ENCODE peak calls at places on chromosomes 11 and 22, in five cellular contexts. X, H, S, W and Z are unnamed samples.

GRCh38 chr22:45997775-45998637 is 21.0 kb upstream of the WNT7B start:
- DNase-seq in S (no peak), W (no peak), H (no peak), X (no peak), Z (no peak)

GRCh38 chr11:12808519-12808918 is 134.3 kb downstream of the TEAD1 start:
- DNase-seq in S (no peak), W (no peak), X (no peak), H (peak; percentile 75), Z (no peak)

GRCh38 chr11:79438631-79439429 is 2.0 kb downstream of the TENM4 start:
- DNase-seq in S (peak; percentile 9), H (peak; percentile 45), X (peak; percentile 18), W (peak; percentile 58), Z (peak; percentile 61)

GRCh38 chr11:67055812-67056211 is 835 bp upstream of the RHOD start:
- DNase-seq in W (no peak), X (no peak), H (no peak), S (no peak), Z (peak; percentile 86)

GRCh38 chr22:44729391-44730012 is 22.9 kb upstream of the ARHGAP8 start:
- DNase-seq in S (peak; percentile 66), X (no peak), W (no peak), H (peak; percentile 50), Z (peak; percentile 68)

GRCh38 chr11:283405-284080 is 5.3 kb downstream of the NLRP6 start:
- DNase-seq in S (peak; percentile 1), W (no peak), H (no peak), X (no peak), Z (no peak)

GRCh38 chr11:75536786-75537629 is 11.3 kb upstream of the GDPD5 start:
- DNase-seq in X (no peak), S (no peak), W (no peak), H (no peak), Z (no peak)

GRCh38 chr11:1992111-1992510 is 5.5 kb downstream of the H19 start:
- DNase-seq in W (no peak), S (no peak), H (no peak), X (no peak), Z (no peak)

GRCh38 chr11:66641834-66642233 is 3.3 kb downstream of the RBM4 start:
- DNase-seq in W (no peak), S (no peak), H (no peak), X (no peak), Z (no peak)

GRCh38 chr11:104146421-104146820 is 17.5 kb downstream of the PDGFD start:
- DNase-seq in X (no peak), W (no peak), H (no peak), S (no peak), Z (no peak)

GRCh38 chr11:71252434-71252781 is at the start of gene SHANK2:
- DNase-seq in W (peak; percentile 82), H (no peak), S (no peak), X (peak; percentile 61), Z (peak; percentile 83)

GRCh38 chr11:112961146-112961668 is at the start of gene NCAM1:
- DNase-seq in S (peak; percentile 88), X (peak; percentile 51), W (peak; percentile 98), H (peak; percentile 81), Z (peak; percentile 83)

GRCh38 chr11:65958306-65958705 is 3.2 kb upstream of the SART1 start:
- DNase-seq in H (no peak), X (no peak), S (no peak), W (no peak), Z (no peak)

GRCh38 chr22:29344137-29344536 is 28.6 kb upstream of the RASL10A start:
- DNase-seq in W (no peak), S (peak; percentile 57), X (peak; percentile 45), H (peak; percentile 96), Z (peak; percentile 61)

GRCh38 chr11:76124905-76125566 is 81.3 kb downstream of the WNT11 start:
- DNase-seq in H (no peak), W (no peak), S (no peak), X (no peak), Z (no peak)

GRCh38 chr11:77193915-77194830 is 66.1 kb downstream of the MYO7A start:
- DNase-seq in X (no peak), S (no peak), H (no peak), W (no peak), Z (no peak)

GRCh38 chr11:63978551-63979235 is 4.3 kb downstream of the COX8A start:
- DNase-seq in X (no peak), W (peak; percentile 53), S (no peak), H (no peak), Z (no peak)

GRCh38 chr11:43943931-43944751 is 1.7 kb downstream of the C11orf96 start:
- DNase-seq in S (no peak), W (peak; percentile 43), H (peak; percentile 63), X (no peak), Z (no peak)

GRCh38 chr22:43002198-43002577 is 12.8 kb downstream of the PACSIN2 start:
- DNase-seq in W (peak; percentile 36), X (no peak), S (no peak), H (peak; percentile 70), Z (no peak)

GRCh38 chr11:1719781-1720180 is 22.8 kb downstream of the KRTAP5-6 start:
- DNase-seq in W (no peak), S (no peak), H (no peak), X (no peak), Z (no peak)

GRCh38 chr11:70641366-70641765 is 243.0 kb downstream of the CTTN start:
- DNase-seq in W (no peak), H (no peak), S (no peak), X (no peak), Z (peak; percentile 20)

GRCh38 chr11:87722756-87723599 is 452.3 kb downstream of the RAB38 start:
- DNase-seq in S (peak; percentile 3), X (peak; percentile 40), W (peak; percentile 70), H (no peak), Z (peak; percentile 38)

GRCh38 chr11:120613264-120614226 is 102.0 kb downstream of the GRIK4 start:
- DNase-seq in W (no peak), X (no peak), S (no peak), H (no peak), Z (peak; percentile 26)

DNA sequence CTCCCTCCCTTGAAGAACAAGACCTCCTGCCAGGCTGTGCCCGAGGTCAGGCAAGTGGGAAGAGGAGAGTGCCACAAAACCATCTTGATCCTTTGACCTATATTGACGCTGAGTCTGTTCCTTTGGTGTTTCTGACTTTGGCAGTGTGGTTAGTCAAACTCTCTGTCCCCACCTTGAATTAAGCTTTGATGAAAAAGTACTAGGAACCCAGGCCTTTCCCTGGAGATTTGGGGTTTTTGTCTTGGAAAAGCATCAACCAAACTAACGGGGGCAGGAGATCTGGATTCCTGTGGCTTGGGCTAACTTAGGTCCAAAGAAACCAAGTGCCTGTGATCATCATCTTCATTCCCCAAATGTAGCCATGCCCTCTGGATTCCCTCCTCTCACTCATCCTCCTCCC is 40.4 kb downstream of the ARFGAP2 start:
- DNase-seq in S (no peak), X (no peak), H (no peak), W (no peak), Z (no peak)
- TF ChIP-seq CTCF in S (no peak), X (no peak), H (no peak), W (no peak), Z (no peak)

GRCh38 chr22:37804886-37805857 is 2.6 kb upstream of the GCAT start:
- DNase-seq in H (peak; percentile 85), S (peak; percentile 93), W (peak; percentile 84), X (peak; percentile 94), Z (peak; percentile 92)

GRCh38 chr22:37807410-37808293 is at the start of gene GCAT:
- DNase-seq in W (peak; percentile 99), S (peak; percentile 94), X (peak; percentile 96), H (peak; percentile 99), Z (peak; percentile 98)

GRCh38 chr22:37808294-37808657 is 542 bp downstream of the GCAT start:
- DNase-seq in W (peak; percentile 25), X (no peak), H (no peak), S (no peak), Z (no peak)

GRCh38 chr22:37805878-37806277 is 1.9 kb upstream of the GCAT start:
- DNase-seq in X (no peak), W (no peak), H (no peak), S (no peak), Z (no peak)

DNA sequence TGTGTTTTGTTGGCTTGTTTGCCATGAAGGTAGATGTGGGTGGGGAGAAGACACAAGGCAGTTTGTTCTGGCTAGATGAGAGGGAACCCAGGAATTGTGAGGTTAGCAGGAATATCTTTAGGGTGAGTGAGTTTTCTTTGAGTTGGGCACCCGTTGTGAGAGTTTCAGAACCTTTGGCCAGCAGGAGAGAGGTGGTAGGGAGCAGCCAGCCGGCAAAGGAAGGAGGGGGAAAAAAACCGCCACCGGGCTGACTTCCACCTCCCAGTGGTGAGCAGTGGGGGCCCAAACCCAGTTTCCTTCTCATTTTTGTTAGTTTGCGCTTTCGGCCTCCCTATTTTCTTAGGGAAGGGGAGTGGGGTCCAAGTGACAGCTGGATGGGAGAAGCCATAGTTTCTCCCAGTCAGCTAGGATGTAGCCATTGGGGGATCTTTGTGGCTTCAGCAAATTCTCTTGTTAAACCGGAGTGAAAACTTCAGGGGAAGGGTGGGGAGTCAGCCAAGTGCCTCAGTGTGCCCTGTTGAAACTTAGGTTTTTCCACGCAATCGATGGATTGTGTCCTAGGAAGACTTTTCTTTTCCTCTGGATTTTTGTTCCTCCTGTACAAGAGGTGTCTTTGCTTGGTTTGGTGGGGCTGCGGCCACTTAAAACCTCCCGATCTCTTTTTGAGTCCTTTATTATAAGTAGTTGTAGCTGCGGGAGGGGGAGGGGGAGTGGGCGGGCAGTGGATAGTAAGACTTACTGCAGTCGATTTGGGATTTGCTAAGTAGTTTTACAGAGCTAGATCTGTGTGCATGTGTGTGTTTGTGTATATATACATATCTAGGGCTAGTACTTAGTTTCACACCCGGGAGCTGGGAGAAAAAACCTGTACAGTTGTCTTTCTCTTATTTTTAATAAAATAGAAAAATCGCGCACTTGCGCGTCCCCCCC is 1.1 kb upstream of the GCAT start:
- DNase-seq in W (peak; percentile 47), S (no peak), X (no peak), H (peak; percentile 57), Z (peak; percentile 50)
- TF ChIP-seq CTCF in W (no peak), S (no peak), X (no peak), H (no peak), Z (no peak)

GRCh38 chr11:128468106-128468505 is 119.3 kb downstream of the ETS1 start:
- DNase-seq in H (no peak), X (no peak), S (no peak), W (no peak), Z (no peak)

GRCh38 chr11:128469220-128469619 is 118.1 kb downstream of the ETS1 start:
- DNase-seq in H (no peak), S (no peak), X (peak; percentile 53), W (no peak), Z (no peak)

GRCh38 chr11:128467041-128467440 is 120.3 kb downstream of the ETS1 start:
- DNase-seq in S (no peak), W (no peak), X (no peak), H (no peak), Z (no peak)

GRCh38 chr11:128465946-128466688 is 121.2 kb downstream of the ETS1 start:
- DNase-seq in S (peak; percentile 59), W (no peak), X (no peak), H (no peak), Z (no peak)

DNA sequence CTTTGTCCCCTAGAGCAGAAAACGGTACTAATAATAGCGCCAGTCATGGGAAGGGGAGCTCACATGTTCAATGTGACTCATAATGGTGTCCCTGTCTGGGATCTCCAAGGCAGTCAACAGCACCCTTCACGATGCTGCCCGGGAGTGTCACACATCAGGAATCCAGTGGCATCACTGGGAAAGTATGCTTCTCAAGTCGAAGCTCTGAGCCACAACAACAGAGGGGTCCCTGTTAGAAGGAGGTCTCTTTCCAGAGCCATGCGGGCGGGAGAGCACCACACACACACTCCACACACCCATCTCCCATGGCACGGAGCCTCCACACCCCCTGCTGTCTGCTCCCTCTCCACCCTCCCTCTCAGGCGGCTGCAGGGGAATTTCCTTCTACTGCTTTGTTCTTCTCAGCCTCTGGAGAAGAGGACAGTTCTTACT is 119.7 kb downstream of the ETS1 start:
- DNase-seq in H (peak; percentile 98), X (no peak), W (no peak), S (peak; percentile 38), Z (peak; percentile 70)
- TF ChIP-seq CTCF in H (no peak), X (no peak), W (no peak), S (no peak), Z (no peak)

GRCh38 chr11:62788991-62789390 is 1.8 kb downstream of the TMEM179B start:
- DNase-seq in H (no peak), X (no peak), W (peak; percentile 39), S (no peak), Z (no peak)
- TF ChIP-seq CTCF in H (no peak), X (no peak), W (peak; percentile 30), S (no peak), Z (no peak)